ENCODE peak calls at places on chromosomes 7 and 10, in nine cellular contexts. One of them, this sample, is unnamed.

GRCh38 chr7:64890761-64891666 is 12.1 kb upstream of the ZNF273 start:
- DNase-seq in tibial artery: no peak
- DNase-seq in GM12878: no peak
- DNase-seq in BJ: no peak
- DNase-seq in stomach: no peak
- DNase-seq in left lung: no peak
- DNase-seq in fibroblast of pulmonary artery: no peak
- DNase-seq in cardiac muscle cell: no peak
- DNase-seq in fibroblast of lung: no peak
- DNase-seq in this sample: no peak

GRCh38 chr7:137094-137861 is 55.1 kb upstream of the FAM20C start:
- DNase-seq in tibial artery: no peak
- DNase-seq in GM12878: no peak
- DNase-seq in BJ: no peak
- DNase-seq in stomach: no peak
- DNase-seq in left lung: peak
- DNase-seq in fibroblast of pulmonary artery: no peak
- DNase-seq in cardiac muscle cell: no peak
- DNase-seq in fibroblast of lung: no peak
- DNase-seq in this sample: no peak

GRCh38 chr7:111953611-111954010 is 252.6 kb downstream of the DOCK4 start:
- DNase-seq in tibial artery: no peak
- DNase-seq in GM12878: peak
- DNase-seq in BJ: no peak
- DNase-seq in stomach: no peak
- DNase-seq in left lung: no peak
- DNase-seq in fibroblast of pulmonary artery: peak
- DNase-seq in cardiac muscle cell: no peak
- DNase-seq in fibroblast of lung: peak
- DNase-seq in this sample: peak

GRCh38 chr10:72049969-72050781 is 38.2 kb downstream of the SPOCK2 start:
- DNase-seq in tibial artery: no peak
- DNase-seq in GM12878: no peak
- DNase-seq in BJ: no peak
- DNase-seq in stomach: no peak
- DNase-seq in left lung: no peak
- DNase-seq in fibroblast of pulmonary artery: no peak
- DNase-seq in cardiac muscle cell: no peak
- DNase-seq in fibroblast of lung: no peak
- DNase-seq in this sample: peak

GRCh38 chr10:121578965-121579364 is 19.3 kb downstream of the FGFR2 start:
- DNase-seq in tibial artery: no peak
- DNase-seq in GM12878: no peak
- DNase-seq in BJ: no peak
- DNase-seq in stomach: no peak
- DNase-seq in left lung: no peak
- DNase-seq in fibroblast of pulmonary artery: no peak
- DNase-seq in cardiac muscle cell: peak
- DNase-seq in fibroblast of lung: no peak
- DNase-seq in this sample: no peak

GRCh38 chr10:22325272-22325947 is 4.5 kb downstream of the BMI1 start:
- DNase-seq in tibial artery: peak
- DNase-seq in GM12878: no peak
- DNase-seq in BJ: no peak
- DNase-seq in stomach: peak
- DNase-seq in left lung: peak
- DNase-seq in fibroblast of pulmonary artery: peak
- DNase-seq in cardiac muscle cell: peak
- DNase-seq in fibroblast of lung: peak
- DNase-seq in this sample: peak

GRCh38 chr7:729154-730000 is 2.3 kb upstream of the PRKAR1B start:
- DNase-seq in tibial artery: no peak
- DNase-seq in GM12878: no peak
- DNase-seq in BJ: no peak
- DNase-seq in stomach: no peak
- DNase-seq in left lung: peak
- DNase-seq in fibroblast of pulmonary artery: no peak
- DNase-seq in cardiac muscle cell: no peak
- DNase-seq in fibroblast of lung: no peak
- DNase-seq in this sample: no peak

GRCh38 chr7:140062118-140062527 is 628 bp downstream of the PARP12 start:
- DNase-seq in tibial artery: no peak
- DNase-seq in GM12878: no peak
- DNase-seq in BJ: no peak
- DNase-seq in stomach: no peak
- DNase-seq in left lung: no peak
- DNase-seq in fibroblast of pulmonary artery: no peak
- DNase-seq in cardiac muscle cell: no peak
- DNase-seq in fibroblast of lung: no peak
- DNase-seq in this sample: peak

GRCh38 chr10:103791291-103791690 is 64.1 kb downstream of the SH3PXD2A start:
- DNase-seq in tibial artery: no peak
- DNase-seq in GM12878: no peak
- DNase-seq in BJ: no peak
- DNase-seq in stomach: no peak
- DNase-seq in left lung: no peak
- DNase-seq in fibroblast of pulmonary artery: no peak
- DNase-seq in cardiac muscle cell: no peak
- DNase-seq in fibroblast of lung: no peak
- DNase-seq in this sample: no peak

GRCh38 chr10:49679480-49679893 is at the start of gene C10orf53:
- DNase-seq in tibial artery: no peak
- DNase-seq in GM12878: no peak
- DNase-seq in BJ: no peak
- DNase-seq in stomach: no peak
- DNase-seq in left lung: no peak
- DNase-seq in fibroblast of pulmonary artery: peak
- DNase-seq in cardiac muscle cell: peak
- DNase-seq in fibroblast of lung: peak
- DNase-seq in this sample: no peak

GRCh38 chr7:128304212-128304611 is 39.5 kb downstream of the RBM28 start:
- DNase-seq in tibial artery: no peak
- DNase-seq in GM12878: no peak
- DNase-seq in BJ: no peak
- DNase-seq in stomach: no peak
- DNase-seq in left lung: no peak
- DNase-seq in fibroblast of pulmonary artery: no peak
- DNase-seq in cardiac muscle cell: no peak
- DNase-seq in fibroblast of lung: no peak
- DNase-seq in this sample: no peak

GRCh38 chr7:124781907-124782306 is 16.3 kb upstream of the GPR37 start:
- DNase-seq in tibial artery: no peak
- DNase-seq in GM12878: no peak
- DNase-seq in BJ: no peak
- DNase-seq in stomach: no peak
- DNase-seq in left lung: no peak
- DNase-seq in fibroblast of pulmonary artery: no peak
- DNase-seq in cardiac muscle cell: no peak
- DNase-seq in fibroblast of lung: no peak
- DNase-seq in this sample: no peak

GRCh38 chr10:43390791-43391190 is 18.2 kb downstream of the HNRNPF start:
- DNase-seq in tibial artery: no peak
- DNase-seq in GM12878: no peak
- DNase-seq in BJ: no peak
- DNase-seq in stomach: no peak
- DNase-seq in left lung: peak
- DNase-seq in fibroblast of pulmonary artery: peak
- DNase-seq in cardiac muscle cell: peak
- DNase-seq in fibroblast of lung: peak
- DNase-seq in this sample: no peak

GRCh38 chr7:143975617-143976016 is 21.0 kb downstream of the OR2F1 start:
- DNase-seq in tibial artery: no peak
- DNase-seq in GM12878: no peak
- DNase-seq in BJ: no peak
- DNase-seq in stomach: no peak
- DNase-seq in left lung: no peak
- DNase-seq in fibroblast of pulmonary artery: no peak
- DNase-seq in cardiac muscle cell: peak
- DNase-seq in fibroblast of lung: peak
- DNase-seq in this sample: no peak
- TF ChIP-seq CTCF in tibial artery: no peak
- TF ChIP-seq CTCF in GM12878: no peak
- TF ChIP-seq CTCF in BJ: no peak
- TF ChIP-seq CTCF in stomach: no peak
- TF ChIP-seq CTCF in left lung: no peak
- TF ChIP-seq CTCF in fibroblast of pulmonary artery: no peak
- TF ChIP-seq CTCF in cardiac muscle cell: peak
- TF ChIP-seq CTCF in fibroblast of lung: no peak
- TF ChIP-seq CTCF in this sample: no peak

GRCh38 chr10:70510904-70511303 is 32.3 kb downstream of the PALD1 start:
- DNase-seq in tibial artery: no peak
- DNase-seq in GM12878: no peak
- DNase-seq in BJ: no peak
- DNase-seq in stomach: no peak
- DNase-seq in left lung: no peak
- DNase-seq in fibroblast of pulmonary artery: no peak
- DNase-seq in cardiac muscle cell: no peak
- DNase-seq in fibroblast of lung: peak
- DNase-seq in this sample: no peak
- TF ChIP-seq CTCF in tibial artery: no peak
- TF ChIP-seq CTCF in GM12878: no peak
- TF ChIP-seq CTCF in BJ: no peak
- TF ChIP-seq CTCF in stomach: no peak
- TF ChIP-seq CTCF in left lung: no peak
- TF ChIP-seq CTCF in fibroblast of pulmonary artery: no peak
- TF ChIP-seq CTCF in cardiac muscle cell: no peak
- TF ChIP-seq CTCF in fibroblast of lung: no peak
- TF ChIP-seq CTCF in this sample: no peak

DNA sequence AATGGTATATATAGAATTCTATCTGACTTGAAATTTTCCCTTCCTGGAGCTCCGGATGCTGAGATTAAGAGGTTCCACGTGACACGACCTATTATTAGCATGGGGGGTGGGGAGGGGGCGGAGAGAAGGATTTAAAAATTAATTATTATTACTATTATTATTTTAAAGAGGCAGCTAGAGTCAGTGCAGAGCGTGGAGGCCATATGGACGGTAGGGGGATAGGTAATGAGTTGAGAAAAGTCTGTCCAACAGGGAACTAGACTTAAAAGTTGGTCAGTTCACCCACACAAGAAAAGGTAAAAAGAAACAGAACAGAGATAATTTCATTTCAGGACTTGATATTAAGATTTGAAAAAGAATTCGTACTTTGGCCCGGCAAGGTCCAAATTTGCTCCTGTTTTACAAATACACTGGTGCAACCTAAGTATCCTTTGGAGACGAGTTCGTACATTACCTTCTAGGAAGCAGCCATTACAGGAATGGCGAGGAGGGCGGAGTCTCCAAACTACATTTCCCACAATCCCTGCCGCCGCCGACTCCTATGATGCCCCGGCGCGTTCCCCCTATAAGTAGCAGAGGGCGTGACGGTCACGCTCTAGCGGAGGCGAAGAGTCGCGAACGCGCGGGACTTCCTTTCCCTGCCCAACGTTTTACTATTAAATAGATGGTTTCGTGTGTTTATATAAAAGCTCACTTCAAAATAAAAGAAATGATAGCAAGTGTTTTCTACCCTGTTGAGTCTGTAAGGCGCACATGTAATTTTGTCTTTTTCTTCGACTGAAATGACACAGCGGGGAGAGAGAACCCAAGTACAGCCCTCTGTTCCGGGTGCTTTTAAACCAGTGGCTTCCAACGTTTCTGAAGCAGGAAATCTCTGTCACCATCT is at the start of gene SMIM30:
- DNase-seq in tibial artery: peak
- DNase-seq in GM12878: peak
- DNase-seq in BJ: peak
- DNase-seq in stomach: peak
- DNase-seq in left lung: peak
- DNase-seq in fibroblast of pulmonary artery: peak
- DNase-seq in cardiac muscle cell: peak
- DNase-seq in fibroblast of lung: peak
- DNase-seq in this sample: peak
- TF ChIP-seq CTCF in tibial artery: no peak
- TF ChIP-seq CTCF in GM12878: no peak
- TF ChIP-seq CTCF in BJ: no peak
- TF ChIP-seq CTCF in stomach: no peak
- TF ChIP-seq CTCF in left lung: no peak
- TF ChIP-seq CTCF in fibroblast of pulmonary artery: no peak
- TF ChIP-seq CTCF in cardiac muscle cell: no peak
- TF ChIP-seq CTCF in fibroblast of lung: no peak
- TF ChIP-seq CTCF in this sample: no peak

GRCh38 chr7:66415659-66416265 is 210.6 kb downstream of the TPST1 start:
- DNase-seq in tibial artery: no peak
- DNase-seq in GM12878: no peak
- DNase-seq in BJ: no peak
- DNase-seq in stomach: no peak
- DNase-seq in left lung: no peak
- DNase-seq in fibroblast of pulmonary artery: no peak
- DNase-seq in cardiac muscle cell: no peak
- DNase-seq in fibroblast of lung: no peak
- DNase-seq in this sample: no peak

GRCh38 chr7:66409493-66409892 is 204.4 kb downstream of the TPST1 start:
- DNase-seq in tibial artery: no peak
- DNase-seq in GM12878: no peak
- DNase-seq in BJ: no peak
- DNase-seq in stomach: no peak
- DNase-seq in left lung: no peak
- DNase-seq in fibroblast of pulmonary artery: no peak
- DNase-seq in cardiac muscle cell: no peak
- DNase-seq in fibroblast of lung: no peak
- DNase-seq in this sample: no peak

GRCh38 chr7:66419210-66419609 is 209.5 kb upstream of the KCTD7 start:
- DNase-seq in tibial artery: no peak
- DNase-seq in GM12878: no peak
- DNase-seq in BJ: no peak
- DNase-seq in stomach: no peak
- DNase-seq in left lung: no peak
- DNase-seq in fibroblast of pulmonary artery: no peak
- DNase-seq in cardiac muscle cell: no peak
- DNase-seq in fibroblast of lung: no peak
- DNase-seq in this sample: no peak

GRCh38 chr7:66418537-66418936 is 210.1 kb upstream of the KCTD7 start:
- DNase-seq in tibial artery: no peak
- DNase-seq in GM12878: no peak
- DNase-seq in BJ: no peak
- DNase-seq in stomach: no peak
- DNase-seq in left lung: no peak
- DNase-seq in fibroblast of pulmonary artery: no peak
- DNase-seq in cardiac muscle cell: no peak
- DNase-seq in fibroblast of lung: no peak
- DNase-seq in this sample: no peak

DNA sequence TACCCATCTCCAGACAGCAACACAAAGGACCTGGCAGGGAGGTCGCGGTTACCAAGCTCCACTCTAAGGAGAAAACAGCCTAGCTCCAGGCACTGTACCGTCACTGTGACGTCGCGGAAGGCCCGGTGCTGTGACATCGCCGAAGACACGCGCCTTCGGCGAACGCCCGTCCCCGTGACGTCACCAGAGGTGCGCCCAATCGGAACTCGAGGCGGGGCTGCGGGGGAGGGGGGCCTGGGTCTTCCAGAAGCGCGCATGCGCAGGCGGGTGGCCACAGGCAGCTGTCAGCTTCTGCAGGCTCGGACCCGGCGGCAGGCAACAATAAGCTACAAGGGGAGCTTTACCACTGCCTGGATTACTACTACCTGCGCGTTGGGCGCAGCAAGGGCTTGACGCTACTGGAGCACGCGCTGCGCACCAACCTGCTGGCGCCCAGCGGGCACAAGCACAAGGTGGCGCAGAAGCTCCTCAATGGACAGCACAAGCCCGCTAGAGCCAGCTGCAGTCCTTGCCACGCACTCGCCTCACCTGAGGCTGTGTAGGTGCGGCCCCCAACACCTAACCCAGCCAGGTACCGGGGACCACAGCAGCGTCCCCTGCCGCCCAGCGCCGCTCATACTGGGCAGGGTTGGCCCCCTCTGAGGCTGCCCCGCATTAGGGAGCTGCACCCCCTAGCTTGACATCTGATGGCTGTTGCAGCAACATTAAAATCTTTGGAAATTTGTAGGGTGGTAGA is 208.4 kb downstream of the TPST1 start:
- DNase-seq in tibial artery: peak
- DNase-seq in GM12878: no peak
- DNase-seq in BJ: no peak
- DNase-seq in stomach: peak
- DNase-seq in left lung: peak
- DNase-seq in fibroblast of pulmonary artery: peak
- DNase-seq in cardiac muscle cell: peak
- DNase-seq in fibroblast of lung: peak
- DNase-seq in this sample: peak
- TF ChIP-seq CTCF in tibial artery: peak
- TF ChIP-seq CTCF in GM12878: peak
- TF ChIP-seq CTCF in BJ: peak
- TF ChIP-seq CTCF in stomach: peak
- TF ChIP-seq CTCF in left lung: peak
- TF ChIP-seq CTCF in fibroblast of pulmonary artery: peak
- TF ChIP-seq CTCF in cardiac muscle cell: peak
- TF ChIP-seq CTCF in fibroblast of lung: peak
- TF ChIP-seq CTCF in this sample: peak